ENCODE peak calls at places on chromosomes 6 and 20, in ten cellular contexts. B is upper lobe of right lung; V is OCI-LY7; E is CD4-positive, CD25-positive, alpha-beta regulatory T cell; P is CD8-positive, alpha-beta memory T cell; Q is naive thymus-derived CD4-positive, alpha-beta T cell; K is mammary epithelial cell; H is gastrocnemius medialis; X is transverse colon; C is cardiac muscle cell. I is an unnamed sample.

GRCh38 chr6:96659084-96659845 is 96.3 kb downstream of the FHL5 start:
- DNase-seq in B (no peak), V (no peak), E (no peak), P (no peak), Q (no peak), K (no peak), H (no peak), X (no peak), C (no peak), I (no peak)

GRCh38 chr6:153698637-153699036 is 340.4 kb upstream of the OPRM1 start:
- DNase-seq in B (no peak), V (no peak), E (no peak), P (no peak), Q (no peak), K (no peak), H (no peak), X (no peak), C (no peak), I (no peak)

GRCh38 chr6:117615981-117616961 is 14.0 kb upstream of the GOPC start:
- DNase-seq in B (no peak), V (no peak), E (peak), P (no peak), Q (peak), K (no peak), H (no peak), X (no peak), C (peak), I (peak)

GRCh38 chr6:147205690-147206600 is 1.7 kb downstream of the STXBP5 start:
- DNase-seq in B (no peak), V (no peak), E (no peak), P (no peak), Q (no peak), K (peak), H (peak), X (peak), C (peak), I (no peak)

GRCh38 chr6:16184129-16184528 is 54.3 kb upstream of the GMPR start:
- DNase-seq in B (no peak), V (peak), E (no peak), P (no peak), Q (no peak), K (peak), H (peak), X (peak), C (peak), I (no peak)

GRCh38 chr20:46990017-46990810 is 95.6 kb downstream of the EYA2 start:
- DNase-seq in B (no peak), V (no peak), E (no peak), P (no peak), Q (no peak), K (peak), H (peak), X (peak), C (no peak), I (no peak)

GRCh38 chr20:48595495-48596475 is 232.0 kb downstream of the PREX1 start:
- DNase-seq in B (no peak), V (no peak), E (no peak), P (no peak), Q (no peak), K (no peak), H (no peak), X (peak), C (no peak), I (no peak)

GRCh38 chr6:53724501-53724900 is 58.9 kb upstream of the KLHL31 start:
- DNase-seq in B (no peak), V (no peak), E (no peak), P (no peak), Q (no peak), K (no peak), H (no peak), X (no peak), C (no peak), I (no peak)

GRCh38 chr20:36957875-36958667 is 6.6 kb upstream of the SAMHD1 start:
- DNase-seq in B (peak), V (no peak), E (no peak), P (no peak), Q (no peak), K (no peak), H (no peak), X (no peak), C (no peak), I (no peak)

GRCh38 chr6:143232849-143233248 is 172.2 kb downstream of the AIG1 start:
- DNase-seq in B (no peak), V (peak), E (no peak), P (no peak), Q (no peak), K (peak), H (no peak), X (peak), C (peak), I (no peak)

GRCh38 chr20:63624486-63624885 is 2.4 kb downstream of the GMEB2 start:
- DNase-seq in B (no peak), V (no peak), E (no peak), P (no peak), Q (no peak), K (no peak), H (no peak), X (no peak), C (peak), I (no peak)

GRCh38 chr20:8385247-8385646 is 253.2 kb downstream of the PLCB1 start:
- DNase-seq in B (no peak), V (peak), E (no peak), P (no peak), Q (no peak), K (no peak), H (no peak), X (no peak), C (peak), I (no peak)

GRCh38 chr6:73803562-73804221 is 107.7 kb downstream of the CD109 start:
- DNase-seq in B (no peak), V (peak), E (no peak), P (no peak), Q (no peak), K (peak), H (no peak), X (peak), C (peak), I (no peak)

GRCh38 chr20:25987073-25987927 is 290.6 kb upstream of the ZNF337 start:
- DNase-seq in B (peak), V (peak), E (peak), P (peak), Q (no peak), K (peak), H (no peak), X (peak), C (peak), I (peak)

GRCh38 chr6:105458552-105458951 is 55.7 kb upstream of the PREP start:
- DNase-seq in B (no peak), V (no peak), E (no peak), P (no peak), Q (no peak), K (peak), H (no peak), X (no peak), C (no peak), I (no peak)

GRCh38 chr20:1330075-1330830 is 1.3 kb upstream of the SDCBP2 start:
- DNase-seq in B (no peak), V (peak), E (peak), P (peak), Q (peak), K (no peak), H (peak), X (peak), C (peak), I (peak)

GRCh38 chr6:156026543-156027268 is 571.1 kb upstream of the NOX3 start:
- DNase-seq in B (no peak), V (no peak), E (no peak), P (no peak), Q (no peak), K (no peak), H (peak), X (no peak), C (no peak), I (no peak)

GRCh38 chr20:59645761-59646171 is 41.4 kb downstream of the PHACTR3 start:
- DNase-seq in B (no peak), V (no peak), E (no peak), P (no peak), Q (no peak), K (no peak), H (no peak), X (no peak), C (no peak), I (no peak)

GRCh38 chr6:148471624-148472494 is 129.2 kb downstream of the SASH1 start:
- DNase-seq in B (no peak), V (no peak), E (no peak), P (no peak), Q (no peak), K (no peak), H (no peak), X (peak), C (no peak), I (no peak)

GRCh38 chr6:125574604-125575003 is 174.8 kb upstream of the HEY2 start:
- DNase-seq in B (no peak), V (no peak), E (no peak), P (no peak), Q (no peak), K (no peak), H (no peak), X (no peak), C (no peak), I (no peak)

GRCh38 chr6:151376440-151376839 is 14.9 kb downstream of the ZBTB2 start:
- DNase-seq in B (no peak), V (peak), E (no peak), P (no peak), Q (no peak), K (no peak), H (no peak), X (no peak), C (no peak), I (no peak)

GRCh38 chr6:155765275-155766194 is 309.9 kb upstream of the NOX3 start:
- DNase-seq in B (no peak), V (no peak), E (no peak), P (no peak), Q (no peak), K (peak), H (no peak), X (no peak), C (peak), I (no peak)

GRCh38 chr6:13767121-13767794 is 47.1 kb downstream of the MCUR1 start:
- DNase-seq in B (no peak), V (no peak), E (peak), P (peak), Q (peak), K (no peak), H (peak), X (peak), C (peak), I (peak)

GRCh38 chr6:158816329-158816728 is 2.8 kb downstream of the EZR start:
- DNase-seq in B (no peak), V (peak), E (no peak), P (no peak), Q (no peak), K (no peak), H (no peak), X (no peak), C (no peak), I (no peak)

GRCh38 chr6:24313477-24314141 is 44.2 kb downstream of the DCDC2 start:
- DNase-seq in B (no peak), V (no peak), E (no peak), P (no peak), Q (no peak), K (peak), H (no peak), X (no peak), C (peak), I (no peak)

GRCh38 chr20:62413025-62413580 is 6.0 kb upstream of the CABLES2 start:
- DNase-seq in B (no peak), V (no peak), E (no peak), P (no peak), Q (no peak), K (no peak), H (no peak), X (peak), C (no peak), I (no peak)

GRCh38 chr20:45459606-45460005 is 9.9 kb upstream of the WFDC2 start:
- DNase-seq in B (no peak), V (no peak), E (no peak), P (no peak), Q (no peak), K (no peak), H (no peak), X (no peak), C (no peak), I (no peak)

DNA sequence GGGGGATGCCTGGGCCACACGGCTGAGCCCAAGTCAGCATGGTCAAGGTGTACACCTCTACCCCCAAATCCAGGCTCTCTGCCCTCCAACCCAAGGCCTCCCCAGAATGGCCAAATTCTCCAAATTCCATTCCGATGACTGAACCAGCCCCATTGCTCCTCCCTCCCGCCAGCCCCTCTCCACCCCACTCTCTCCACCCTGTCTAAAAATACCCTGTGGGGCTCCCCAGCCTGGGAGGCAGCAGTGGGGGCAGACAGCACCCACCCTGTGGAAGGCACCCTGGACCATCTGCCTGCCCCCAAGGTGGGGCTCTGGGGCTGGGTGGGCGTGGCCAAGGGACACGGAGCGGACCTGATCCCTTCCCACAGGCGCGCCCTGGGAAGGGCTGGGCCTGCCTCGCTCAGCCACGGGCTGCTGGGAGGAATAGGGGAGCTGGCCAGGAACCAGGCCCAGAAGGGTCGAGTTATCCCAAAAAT is 11.4 kb downstream of the TEAD3 start:
- DNase-seq in B (peak), V (no peak), E (no peak), P (no peak), Q (no peak), K (peak), H (no peak), X (peak), C (peak), I (no peak)
- H3K4me3 ChIP-seq in B (peak), V (no peak), E (no peak), P (no peak), Q (no peak), K (peak), H (no peak), X (peak), C (no peak), I (no peak)

GRCh38 chr6:138844203-138844602 is 48.3 kb downstream of the ECT2L start:
- DNase-seq in B (no peak), V (no peak), E (no peak), P (no peak), Q (no peak), K (no peak), H (no peak), X (no peak), C (peak), I (no peak)
- H3K4me3 ChIP-seq in B (no peak), V (no peak), E (no peak), P (no peak), Q (no peak), K (no peak), H (peak), X (no peak), C (no peak), I (no peak)

GRCh38 chr20:41145821-41146620 is 8.7 kb downstream of the PLCG1 start:
- DNase-seq in B (peak), V (peak), E (no peak), P (no peak), Q (no peak), K (no peak), H (no peak), X (no peak), C (peak), I (no peak)
- H3K4me3 ChIP-seq in B (no peak), V (peak), E (peak), P (peak), Q (peak), K (no peak), H (no peak), X (no peak), C (no peak), I (peak)

DNA sequence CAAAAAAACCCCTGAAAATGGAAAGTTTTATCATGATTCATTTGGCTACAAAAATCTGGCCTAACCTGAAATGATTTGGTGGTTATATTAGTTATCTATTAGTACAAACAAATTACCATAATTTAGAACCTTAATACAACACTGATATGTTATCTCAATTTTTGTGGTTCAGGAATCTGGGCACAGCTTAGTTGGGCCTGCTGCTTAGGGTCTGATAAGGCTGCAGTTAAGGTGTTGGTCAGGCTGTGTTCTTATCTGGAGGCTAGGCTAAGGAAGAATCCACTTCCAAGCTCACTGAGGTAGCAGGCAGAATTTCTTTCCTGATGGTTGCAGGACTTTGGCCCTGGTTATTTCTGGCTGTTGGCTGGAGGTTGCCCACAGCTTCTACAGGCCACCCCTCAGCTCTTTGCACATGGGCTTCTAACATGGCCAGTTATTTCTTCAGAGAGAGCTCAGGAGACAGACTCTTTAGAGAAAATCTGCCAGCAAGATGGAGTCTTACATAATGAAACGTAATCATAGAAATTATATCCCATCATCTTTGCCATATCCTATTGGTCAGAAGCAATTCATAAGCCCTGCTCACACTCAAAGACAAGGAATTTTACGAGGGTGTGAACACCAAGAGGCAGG is 11.4 kb downstream of the TRIM38 start:
- DNase-seq in B (no peak), V (no peak), E (no peak), P (no peak), Q (no peak), K (no peak), H (no peak), X (no peak), C (no peak), I (no peak)
- H3K4me3 ChIP-seq in B (no peak), V (no peak), E (no peak), P (no peak), Q (no peak), K (no peak), H (no peak), X (no peak), C (no peak), I (no peak)

GRCh38 chr6:139763468-139764214 is 389.2 kb upstream of the CITED2 start:
- DNase-seq in B (no peak), V (no peak), E (no peak), P (no peak), Q (no peak), K (no peak), H (no peak), X (no peak), C (peak), I (no peak)
- H3K4me3 ChIP-seq in B (no peak), V (no peak), E (no peak), P (no peak), Q (no peak), K (no peak), H (no peak), X (no peak), C (no peak), I (no peak)

GRCh38 chr6:167828325-167828956 is 1.7 kb downstream of the AFDN start:
- DNase-seq in B (no peak), V (peak), E (no peak), P (no peak), Q (no peak), K (no peak), H (no peak), X (no peak), C (no peak), I (no peak)
- H3K4me3 ChIP-seq in B (peak), V (peak), E (peak), P (peak), Q (no peak), K (peak), H (peak), X (peak), C (peak), I (no peak)

GRCh38 chr6:137829641-137830083 is 37.4 kb upstream of the TNFAIP3 start:
- DNase-seq in B (no peak), V (no peak), E (no peak), P (no peak), Q (no peak), K (peak), H (no peak), X (no peak), C (peak), I (no peak)
- H3K4me3 ChIP-seq in B (no peak), V (no peak), E (no peak), P (no peak), Q (no peak), K (no peak), H (no peak), X (no peak), C (no peak), I (no peak)

I was measured in CD8-positive, alpha-beta T cell.